ENCODE peak calls at places on chromosomes 2 and 18, in ten cellular contexts. J, N, M, A, D, R, U, F, H and I are unnamed samples.

GRCh38 chr2:168427451-168427850 is 28.6 kb upstream of the CERS6 start:
- DNase-seq in H (peak; percentile 88), J (no peak), A (no peak), R (no peak), D (no peak), N (no peak), M (no peak), F (no peak), U (no peak), I (no peak)

GRCh38 chr2:74006424-74006823 is 21.7 kb downstream of the TET3 start:
- DNase-seq in J (no peak), F (no peak), R (no peak), N (peak; percentile 45), M (no peak), D (no peak), H (no peak), U (no peak), A (no peak), I (no peak)

GRCh38 chr2:162175720-162176119 is 23.7 kb upstream of the GCG start:
- DNase-seq in D (no peak), H (no peak), M (no peak), F (no peak), A (no peak), J (no peak), N (no peak), R (no peak), U (no peak), I (no peak)

GRCh38 chr2:26139269-26140183 is 33.4 kb upstream of the GAREM2 start:
- DNase-seq in H (no peak), U (no peak), J (no peak), N (no peak), F (peak; percentile 70), M (no peak), D (no peak), A (no peak), R (no peak), I (no peak)

GRCh38 chr18:77016936-77017335 is 115.6 kb downstream of the MBP start:
- DNase-seq in N (no peak), F (peak; percentile 34), J (no peak), U (no peak), M (no peak), A (no peak), R (no peak), D (no peak), H (no peak), I (no peak)

GRCh38 chr2:28340312-28341202 is 52.1 kb upstream of the FOSL2 start:
- DNase-seq in M (no peak), N (peak; percentile 38), A (no peak), J (no peak), R (no peak), U (no peak), H (no peak), F (no peak), D (no peak), I (no peak)

GRCh38 chr18:74116628-74117554 is 30.7 kb downstream of the FBXO15 start:
- DNase-seq in N (no peak), M (no peak), F (no peak), A (no peak), U (no peak), J (no peak), D (no peak), R (no peak), H (peak; percentile 65), I (no peak)

GRCh38 chr2:136131961-136132839 is 14.3 kb upstream of the CXCR4 start:
- DNase-seq in J (peak; percentile 76), R (no peak), M (no peak), N (no peak), U (no peak), A (no peak), D (peak; percentile 62), H (no peak), F (no peak), I (no peak)

GRCh38 chr2:25523060-25523459 is 150.3 kb downstream of the DTNB start:
- DNase-seq in H (no peak), J (no peak), R (no peak), A (no peak), M (no peak), U (no peak), N (no peak), F (no peak), D (no peak), I (no peak)

GRCh38 chr2:197803033-197803444 is 1.4 kb upstream of the PLCL1 start:
- DNase-seq in J (no peak), A (no peak), H (peak; percentile 63), M (peak; percentile 30), R (no peak), F (no peak), D (no peak), U (no peak), N (no peak), I (no peak)

DNA sequence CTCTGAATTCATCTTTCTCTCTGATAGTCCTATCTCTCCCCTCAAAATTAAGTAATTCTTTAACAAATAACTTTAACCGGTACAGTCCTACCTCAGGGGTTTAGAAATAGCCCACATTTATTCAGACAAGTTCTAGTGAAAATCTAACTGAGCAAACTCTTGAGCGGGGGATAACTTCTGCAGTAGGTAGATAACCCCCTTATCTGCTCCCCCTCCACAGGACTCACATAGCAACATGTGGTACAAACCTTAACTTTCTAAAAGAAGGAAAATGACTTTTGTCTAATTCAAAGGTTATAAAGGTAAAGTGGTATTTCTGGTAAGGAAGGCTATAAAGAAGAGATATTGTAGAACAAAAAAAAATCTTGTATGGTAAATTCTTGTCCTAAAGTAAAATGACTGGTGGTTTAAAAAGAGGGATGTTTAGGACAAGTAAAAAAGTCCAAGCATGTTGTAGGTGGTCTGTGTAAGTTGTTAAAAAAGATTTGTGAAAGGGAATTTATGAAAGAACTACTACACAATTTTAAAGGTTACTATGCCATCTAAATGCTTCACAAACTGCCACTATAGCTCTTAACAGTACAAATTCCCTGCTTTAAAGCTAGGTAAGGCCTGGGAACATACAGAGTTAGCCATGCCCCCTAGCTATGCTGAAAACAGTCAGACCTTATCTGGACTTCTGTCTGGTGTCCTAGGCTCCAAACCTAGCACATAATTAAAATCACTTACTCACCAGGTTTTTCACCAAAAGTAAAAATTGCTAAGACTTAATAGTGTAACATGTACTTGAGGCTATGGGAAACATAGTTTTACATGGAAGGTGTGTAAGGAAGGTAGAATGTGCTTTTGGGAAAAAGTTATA is 8.1 kb upstream of the RPIA start:
- DNase-seq in A (no peak), U (no peak), M (no peak), R (no peak), F (no peak), N (no peak), H (no peak), D (no peak), J (no peak), I (no peak)
- H3K9me3 ChIP-seq in A (no peaks in the 10 kb centered on the region), U (no peaks in the 10 kb centered on the region), M (peaks cover 42% of the 10 kb centered on the region), R (no peaks in the 10 kb centered on the region), F (no peaks in the 10 kb centered on the region), N (no peaks in the 10 kb centered on the region), H (peaks cover 7% of the 10 kb centered on the region), D (no peaks in the 10 kb centered on the region), J (peaks cover 4% of the 10 kb centered on the region), I (no peaks in the 10 kb centered on the region)

DNA sequence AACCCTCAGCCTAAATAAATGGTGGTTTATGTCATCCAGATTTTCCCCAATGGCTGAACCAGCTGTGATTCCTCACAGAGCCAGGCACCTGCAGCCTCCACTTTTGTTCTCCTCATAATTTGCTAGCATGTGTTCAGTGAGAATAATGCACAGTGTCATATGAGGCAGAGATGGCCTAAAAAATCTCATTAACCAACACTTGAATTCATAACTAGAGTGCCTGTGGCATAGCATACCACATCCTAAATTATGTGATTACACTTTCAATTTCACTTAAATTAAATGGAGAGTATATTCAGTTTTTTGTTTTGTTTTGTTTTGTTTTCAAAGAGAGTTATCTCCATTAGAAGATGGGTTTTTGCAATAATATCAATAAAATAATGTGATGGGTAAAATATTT is 488.0 kb downstream of the CBLN2 start:
- DNase-seq in J (no peak), H (no peak), N (no peak), A (no peak), F (no peak), D (no peak), R (no peak), U (no peak), M (no peak), I (no peak)
- H3K9me3 ChIP-seq in J (no peaks in the 10 kb centered on the region), H (peaks cover 5% of the 10 kb centered on the region), N (no peaks in the 10 kb centered on the region), A (no peaks in the 10 kb centered on the region), F (no peaks in the 10 kb centered on the region), D (no peaks in the 10 kb centered on the region), R (no peaks in the 10 kb centered on the region), U (no peaks in the 10 kb centered on the region), M (no peaks in the 10 kb centered on the region), I (no peaks in the 10 kb centered on the region)

DNA sequence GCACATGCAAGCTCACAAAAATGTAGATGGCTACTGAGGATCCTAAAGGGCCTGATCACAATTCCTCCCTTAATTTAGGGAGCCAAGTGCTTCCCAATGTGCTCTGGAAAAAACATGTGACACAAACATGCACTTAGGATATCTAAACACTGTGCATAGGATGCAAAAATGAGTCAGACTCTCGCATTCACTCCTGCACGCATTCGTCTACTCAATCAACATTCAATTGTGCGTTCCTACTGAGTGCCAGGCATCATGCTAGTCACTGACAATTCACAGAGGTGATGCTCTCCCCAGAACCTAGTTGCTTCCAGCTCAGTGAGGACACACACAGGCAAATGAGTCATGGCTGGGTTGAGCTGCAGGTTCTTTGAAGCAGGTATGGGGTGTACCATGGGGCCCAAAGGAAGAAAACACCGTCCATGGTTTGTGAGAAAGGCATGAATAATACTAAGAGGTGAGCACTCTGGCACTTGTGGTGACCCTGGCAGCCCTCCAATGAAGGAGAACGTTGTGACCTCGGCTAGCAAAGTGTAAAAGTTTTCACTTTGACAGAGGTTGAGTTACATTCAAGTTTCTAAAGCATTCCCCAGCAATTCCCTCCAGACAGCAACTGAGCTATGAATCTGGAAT is 173.5 kb downstream of the ALPK2 start:
- DNase-seq in D (no peak), F (no peak), H (no peak), N (no peak), M (no peak), U (no peak), A (no peak), J (no peak), R (no peak), I (no peak)
- H3K9me3 ChIP-seq in D (no peaks in the 10 kb centered on the region), F (no peaks in the 10 kb centered on the region), H (no peaks in the 10 kb centered on the region), N (no peaks in the 10 kb centered on the region), M (no peaks in the 10 kb centered on the region), U (no peaks in the 10 kb centered on the region), A (no peaks in the 10 kb centered on the region), J (no peaks in the 10 kb centered on the region), R (no peaks in the 10 kb centered on the region), I (no peaks in the 10 kb centered on the region)

GRCh38 chr2:22801071-22801470 is 583.9 kb upstream of the KLHL29 start:
- DNase-seq in M (no peak), A (no peak), F (no peak), U (no peak), D (no peak), H (no peak), J (no peak), R (no peak), N (no peak), I (no peak)
- H3K9me3 ChIP-seq in M (no peaks in the 10 kb centered on the region), A (peaks cover 6% of the 10 kb centered on the region), F (no peaks in the 10 kb centered on the region), U (no peaks in the 10 kb centered on the region), D (no peaks in the 10 kb centered on the region), H (peaks cover 21% of the 10 kb centered on the region), J (no peaks in the 10 kb centered on the region), R (peaks cover 5% of the 10 kb centered on the region), N (no peaks in the 10 kb centered on the region), I (no peaks in the 10 kb centered on the region)

GRCh38 chr2:16080516-16080915 is 140.2 kb downstream of the MYCN start:
- DNase-seq in A (no peak), J (no peak), D (no peak), F (no peak), N (no peak), U (no peak), R (no peak), M (no peak), H (no peak), I (no peak)
- H3K9me3 ChIP-seq in A (no peaks in the 10 kb centered on the region), J (no peaks in the 10 kb centered on the region), D (no peaks in the 10 kb centered on the region), F (no peaks in the 10 kb centered on the region), N (no peaks in the 10 kb centered on the region), U (no peaks in the 10 kb centered on the region), R (no peaks in the 10 kb centered on the region), M (no peaks in the 10 kb centered on the region), H (peaks cover 44% of the 10 kb centered on the region), I (no peaks in the 10 kb centered on the region)